ENCODE peak calls at places on chromosomes 2 and 18, in eight cellular contexts. X, N, U, R, A, J, M and G are unnamed samples.

GRCh38 chr2:16012626-16013501 is 72.5 kb downstream of the MYCN start:
- DNase-seq in M (no peak), R (no peak), J (no peak), U (peak), X (no peak), N (peak), A (no peak), G (no peak)

GRCh38 chr18:79603321-79604204 is 76.0 kb upstream of the CTDP1 start:
- DNase-seq in M (no peak), N (no peak), U (no peak), X (peak), A (no peak), R (no peak), J (no peak), G (no peak)

GRCh38 chr2:127985735-127986134 is 42.1 kb downstream of the SAP130 start:
- DNase-seq in N (no peak), U (no peak), X (no peak), R (no peak), J (no peak), M (no peak), A (no peak), G (no peak)

GRCh38 chr2:85750509-85751299 is 3.1 kb upstream of the ATOH8 start:
- DNase-seq in N (peak), A (no peak), U (peak), X (peak), R (no peak), M (no peak), J (peak), G (peak)

GRCh38 chr2:219104107-219105050 is 43.7 kb upstream of the IHH start:
- DNase-seq in J (peak), X (no peak), N (peak), R (no peak), A (peak), U (peak), M (peak), G (no peak)

GRCh38 chr18:31454066-31454708 is 6.6 kb downstream of the DSG3 start:
- DNase-seq in M (no peak), U (no peak), N (no peak), R (no peak), J (no peak), A (no peak), X (peak), G (no peak)

GRCh38 chr2:111239107-111239506 is 118.4 kb downstream of the BCL2L11 start:
- DNase-seq in A (no peak), M (no peak), N (no peak), U (no peak), X (no peak), J (no peak), R (no peak), G (no peak)

GRCh38 chr2:170073288-170073687 is 104.7 kb upstream of the MYO3B start:
- DNase-seq in N (no peak), A (peak), X (no peak), M (peak), J (no peak), U (no peak), R (peak), G (no peak)

GRCh38 chr2:36493221-36493620 is 104.7 kb downstream of the FEZ2 start:
- DNase-seq in U (no peak), A (no peak), N (no peak), M (no peak), J (no peak), R (no peak), X (no peak), G (no peak)

GRCh38 chr2:147844691-147845607 is at the start of gene ACVR2A:
- DNase-seq in M (no peak), N (peak), X (no peak), U (peak), J (peak), R (no peak), A (no peak), G (peak)

GRCh38 chr18:68447286-68447685 is 267.6 kb downstream of the TMX3 start:
- DNase-seq in U (no peak), N (no peak), X (no peak), R (no peak), M (no peak), A (no peak), J (no peak), G (no peak)

GRCh38 chr18:70273021-70273420 is 15.8 kb upstream of the SOCS6 start:
- DNase-seq in M (no peak), J (no peak), X (no peak), U (no peak), A (no peak), R (no peak), N (no peak), G (no peak)

GRCh38 chr2:133342283-133342895 is 225.9 kb downstream of the NCKAP5 start:
- DNase-seq in R (no peak), U (no peak), N (no peak), X (no peak), A (no peak), J (peak), M (no peak), G (no peak)

GRCh38 chr2:88671786-88672427 is 19.6 kb upstream of the RPIA start:
- DNase-seq in R (no peak), X (no peak), A (no peak), M (no peak), N (no peak), J (peak), U (peak), G (no peak)

GRCh38 chr2:88668862-88669261 is 22.6 kb upstream of the RPIA start:
- DNase-seq in N (no peak), A (no peak), M (no peak), X (no peak), U (no peak), J (no peak), R (no peak), G (no peak)

GRCh38 chr2:88669371-88670214 is 21.9 kb upstream of the RPIA start:
- DNase-seq in M (no peak), N (peak), A (no peak), J (peak), U (peak), X (no peak), R (no peak), G (no peak)

DNA sequence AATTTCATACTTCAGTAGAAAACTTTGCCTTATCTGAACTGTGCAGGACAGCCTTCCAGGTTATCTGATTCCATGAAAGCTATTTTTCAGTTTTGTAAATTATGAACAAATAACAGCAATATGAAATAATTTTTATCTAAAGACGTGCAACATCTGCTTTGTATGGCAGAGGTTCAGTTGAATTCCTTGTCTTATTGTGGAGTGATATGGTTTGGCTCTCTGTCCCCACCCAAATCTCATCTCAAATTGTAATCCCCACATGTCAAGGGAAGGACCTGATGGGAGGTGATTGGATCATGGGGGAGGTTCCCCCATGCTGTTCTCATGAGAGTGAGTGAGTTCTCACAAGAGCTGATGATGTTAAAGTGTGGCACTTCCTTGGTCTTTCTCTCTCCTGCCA is 18.1 kb upstream of the RPIA start:
- DNase-seq in R (no peak), X (no peak), N (no peak), M (no peak), A (no peak), U (no peak), J (no peak), G (no peak)
- TF ChIP-seq CTCF in R (no peak), X (no peak), N (no peak), M (no peak), A (no peak), U (no peak), J (no peak), G (no peak)

GRCh38 chr2:159776321-159776720 is 21.7 kb downstream of the CD302 start:
- DNase-seq in U (no peak), M (no peak), J (no peak), N (no peak), R (no peak), X (no peak), A (no peak), G (no peak)
- TF ChIP-seq CTCF in U (peak), M (no peak), J (no peak), N (peak), R (peak), X (no peak), A (peak), G (peak)

GRCh38 chr18:49613741-49614151 is 51.9 kb downstream of the LIPG start:
- DNase-seq in N (no peak), A (no peak), R (no peak), J (no peak), X (no peak), M (no peak), U (no peak), G (no peak)

GRCh38 chr18:49609416-49610284 is 47.8 kb downstream of the LIPG start:
- DNase-seq in N (no peak), U (no peak), J (no peak), R (no peak), A (no peak), M (no peak), X (no peak), G (no peak)

GRCh38 chr18:49611316-49611715 is 49.5 kb downstream of the LIPG start:
- DNase-seq in M (no peak), J (no peak), U (no peak), X (no peak), N (no peak), A (no peak), R (no peak), G (no peak)

GRCh38 chr18:49613141-49613641 is 51.3 kb downstream of the LIPG start:
- DNase-seq in N (no peak), M (no peak), J (no peak), X (no peak), R (no peak), U (no peak), A (no peak), G (no peak)

GRCh38 chr18:49612515-49613033 is 50.7 kb downstream of the LIPG start:
- DNase-seq in J (no peak), M (no peak), A (no peak), N (no peak), R (no peak), U (no peak), X (no peak), G (no peak)
- TF ChIP-seq CTCF in J (no peak), M (no peak), A (no peak), N (no peak), R (no peak), U (no peak), X (no peak), G (no peak)

GRCh38 chr2:194819367-194819766 is 837.7 kb upstream of the SLC39A10 start:
- DNase-seq in M (no peak), X (no peak), A (no peak), N (no peak), U (no peak), R (no peak), J (no peak), G (no peak)
- TF ChIP-seq CTCF in M (no peak), X (peak), A (no peak), N (no peak), U (no peak), R (no peak), J (no peak), G (peak)

GRCh38 chr2:23639406-23639982 is 254.5 kb downstream of the KLHL29 start:
- DNase-seq in M (no peak), R (no peak), X (no peak), J (no peak), A (no peak), N (no peak), U (no peak), G (no peak)
- TF ChIP-seq CTCF in M (no peak), R (no peak), X (no peak), J (no peak), A (no peak), N (no peak), U (no peak), G (no peak)